ENCODE peak calls at places on chromosomes 16 and 17, in five cellular contexts. I, F, T, Y and R are unnamed samples.

GRCh38 chr17:69441179-69441578 is 26.7 kb downstream of the MAP2K6 start:
- DNase-seq in I (no peak), F (no peak), T (no peak), Y (no peak), R (no peak)

GRCh38 chr16:12061336-12062055 is 85.0 kb downstream of the SNX29 start:
- DNase-seq in I (no peak), F (no peak), T (no peak), Y (peak), R (no peak)

GRCh38 chr17:67246648-67247415 is 1.8 kb upstream of the HELZ start:
- DNase-seq in I (peak), F (no peak), T (peak), Y (peak), R (peak)

GRCh38 chr17:4657678-4658077 is 16.2 kb upstream of the ALOX15 start:
- DNase-seq in I (no peak), F (no peak), T (no peak), Y (no peak), R (no peak)

GRCh38 chr17:32487460-32488176 is 825 bp downstream of the CDK5R1 start:
- DNase-seq in I (no peak), F (no peak), T (no peak), Y (peak), R (peak)

GRCh38 chr16:12788758-12789157 is 14.9 kb downstream of the CPPED1 start:
- DNase-seq in I (no peak), F (no peak), T (no peak), Y (no peak), R (no peak)

GRCh38 chr16:13306153-13306552 is 404.8 kb downstream of the SHISA9 start:
- DNase-seq in I (no peak), F (no peak), T (no peak), Y (no peak), R (no peak)

GRCh38 chr17:69997332-69997731 is 77.7 kb upstream of the KCNJ16 start:
- DNase-seq in I (no peak), F (no peak), T (no peak), Y (no peak), R (no peak)

GRCh38 chr16:50038756-50039529 is 13.9 kb downstream of the CNEP1R1 start:
- DNase-seq in I (no peak), F (no peak), T (peak), Y (peak), R (no peak)

GRCh38 chr16:80938035-80938927 is 68.4 kb downstream of the CMC2 start:
- DNase-seq in I (no peak), F (no peak), T (peak), Y (no peak), R (no peak)

GRCh38 chr16:4316732-4317461 is 1.0 kb downstream of the GLIS2 start:
- DNase-seq in I (peak), F (no peak), T (peak), Y (peak), R (no peak)
- TF ChIP-seq CTCF in I (no peak), F (no peak), T (no peak), Y (no peak), R (no peak)

DNA sequence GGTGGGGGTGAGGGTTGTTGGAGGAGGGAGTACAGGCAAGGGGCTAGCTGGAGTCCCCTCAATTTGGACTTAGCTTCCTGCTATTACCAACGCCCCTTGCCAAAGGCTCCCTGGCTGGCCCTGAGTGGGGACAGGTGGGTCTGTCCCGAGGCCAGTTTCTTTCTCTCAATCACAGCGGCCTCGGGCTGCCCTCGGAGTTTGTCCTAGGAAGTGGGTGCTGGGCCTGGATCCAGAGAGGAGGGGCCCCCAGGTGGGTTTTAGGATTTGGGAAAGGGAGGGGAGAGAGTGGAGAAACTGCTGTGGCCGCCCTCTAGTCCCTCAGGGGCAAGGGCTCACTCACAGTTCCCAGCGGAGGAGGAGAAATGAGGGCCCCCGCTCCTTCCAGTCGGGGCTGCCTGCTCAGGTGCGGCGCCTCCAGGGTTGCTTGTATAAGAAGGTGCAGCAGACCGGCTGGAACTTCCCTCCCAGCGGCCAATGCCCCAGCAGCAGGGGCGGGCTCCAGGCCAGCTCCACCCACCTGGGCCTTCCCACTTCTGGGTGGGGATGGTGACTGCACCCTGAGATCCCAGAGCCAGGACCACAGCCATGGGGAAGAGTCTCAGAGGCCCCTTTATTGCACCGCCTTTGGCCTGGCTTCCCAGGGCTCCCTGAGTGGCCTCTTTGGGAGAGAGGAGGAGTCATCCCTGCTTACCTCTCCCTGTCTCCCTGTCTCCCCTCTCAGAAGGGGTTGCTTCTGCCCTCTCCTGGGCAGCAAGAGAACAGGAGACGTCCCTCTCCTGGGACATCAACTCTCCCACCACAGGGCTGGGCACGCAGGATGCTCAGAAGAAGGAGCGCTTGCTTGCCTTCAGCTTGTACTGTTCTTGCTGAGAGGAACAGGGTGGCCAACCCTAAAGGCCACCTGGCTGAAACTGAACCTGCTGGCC is 112.0 kb upstream of the SMURF2 start:
- DNase-seq in I (no peak), F (no peak), T (peak), Y (peak), R (no peak)
- TF ChIP-seq CTCF in I (no peak), F (no peak), T (no peak), Y (peak), R (no peak)

GRCh38 chr16:56450901-56451752 is at the start of the genes NUDT21 and OGFOD1:
- DNase-seq in I (peak), F (peak), T (peak), Y (peak), R (peak)
- TF ChIP-seq CTCF in I (no peak), F (no peak), T (no peak), Y (no peak), R (no peak)

GRCh38 chr17:8110456-8110804 is 7.9 kb downstream of the ALOXE3 start:
- DNase-seq in I (no peak), F (no peak), T (no peak), Y (no peak), R (no peak)
- TF ChIP-seq CTCF in I (no peak), F (peak), T (no peak), Y (no peak), R (peak)

DNA sequence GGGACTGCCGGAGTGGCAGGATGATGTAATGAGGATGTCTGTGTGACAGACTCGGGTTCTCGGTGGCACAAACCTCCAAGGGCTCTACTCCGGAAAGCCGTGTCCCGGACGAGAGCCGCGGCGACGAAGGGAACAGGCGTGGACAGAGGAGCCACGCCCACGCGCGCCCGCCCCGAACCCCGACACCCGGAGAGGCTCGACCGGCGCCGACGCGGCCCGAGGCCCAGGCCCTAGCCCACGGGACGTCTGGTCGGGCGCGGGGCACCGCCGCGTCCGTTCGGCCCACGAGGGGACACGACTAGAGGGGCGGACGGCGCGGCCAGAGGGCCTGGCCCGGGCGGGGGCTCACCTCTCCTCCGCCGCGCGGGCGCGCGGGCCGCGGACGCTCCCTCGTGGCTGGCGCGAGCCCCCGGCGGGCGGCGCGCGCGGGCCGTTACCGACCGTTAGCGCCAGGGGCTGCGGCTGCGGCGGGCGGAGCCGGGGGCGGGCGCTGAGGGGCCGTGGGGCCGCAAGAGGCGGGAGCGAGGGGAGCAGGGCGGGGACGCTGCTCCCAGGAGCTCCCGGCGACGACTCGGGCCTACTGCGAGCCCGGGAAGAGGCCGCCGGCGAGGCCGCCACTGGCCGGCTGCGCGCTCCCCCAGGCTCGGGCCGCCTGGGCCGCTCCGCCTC is 2.1 kb upstream of the IRX5 start:
- DNase-seq in I (peak), F (no peak), T (peak), Y (peak), R (peak)
- TF ChIP-seq CTCF in I (no peak), F (no peak), T (peak), Y (no peak), R (no peak)

GRCh38 chr17:79742951-79743476 is 12.3 kb downstream of the ENPP7 start:
- DNase-seq in I (no peak), F (no peak), T (no peak), Y (no peak), R (no peak)

GRCh38 chr17:79743614-79744013 is 12.9 kb downstream of the ENPP7 start:
- DNase-seq in I (no peak), F (no peak), T (no peak), Y (no peak), R (no peak)

GRCh38 chr17:79741401-79741750 is 10.6 kb downstream of the ENPP7 start:
- DNase-seq in I (no peak), F (no peak), T (no peak), Y (no peak), R (no peak)

GRCh38 chr17:79741751-79742588 is 11.2 kb downstream of the ENPP7 start:
- DNase-seq in I (peak), F (no peak), T (peak), Y (peak), R (peak)

GRCh38 chr17:79742589-79742918 is 11.8 kb downstream of the ENPP7 start:
- DNase-seq in I (no peak), F (no peak), T (no peak), Y (no peak), R (no peak)
- TF ChIP-seq CTCF in I (no peak), F (no peak), T (no peak), Y (no peak), R (no peak)

GRCh38 chr17:29710891-29711418 is 88.2 kb upstream of the CORO6 start:
- DNase-seq in I (no peak), F (no peak), T (no peak), Y (no peak), R (no peak)
- TF ChIP-seq CTCF in I (no peak), F (no peak), T (no peak), Y (no peak), R (no peak)

GRCh38 chr17:76024353-76024752 is 2.8 kb downstream of the EVPL start:
- DNase-seq in I (no peak), F (no peak), T (no peak), Y (no peak), R (no peak)

GRCh38 chr17:76023900-76024237 is 3.2 kb downstream of the EVPL start:
- DNase-seq in I (no peak), F (no peak), T (no peak), Y (no peak), R (no peak)

GRCh38 chr17:76025294-76025693 is 1.8 kb downstream of the EVPL start:
- DNase-seq in I (no peak), F (no peak), T (no peak), Y (no peak), R (no peak)

GRCh38 chr17:76027159-76027839 is at the start of gene EVPL:
- DNase-seq in I (no peak), F (no peak), T (no peak), Y (peak), R (no peak)

DNA sequence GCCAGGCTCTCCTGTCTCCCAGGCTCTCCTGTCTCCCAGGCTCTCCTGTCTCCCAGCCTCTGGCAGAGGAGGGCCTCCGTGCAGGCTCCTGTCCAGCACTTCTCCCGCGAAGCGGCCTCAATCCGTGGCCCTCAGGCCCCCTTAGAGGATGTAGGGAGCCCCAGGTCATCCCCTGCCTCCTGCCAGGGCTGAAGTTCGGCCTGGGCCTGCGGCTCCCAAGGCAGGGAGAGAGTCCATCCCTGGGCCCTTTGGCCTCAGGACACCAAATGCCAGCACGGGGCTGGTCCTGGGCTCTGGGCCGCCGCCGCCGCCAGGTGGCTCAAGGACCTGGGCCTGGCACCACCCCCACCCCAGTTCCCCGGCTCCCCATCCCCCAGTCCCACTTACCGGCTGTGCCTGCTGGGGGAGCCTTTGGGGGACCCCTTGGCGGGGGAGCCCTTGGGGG is 370 bp downstream of the EVPL start:
- DNase-seq in I (no peak), F (no peak), T (no peak), Y (peak), R (no peak)
- TF ChIP-seq CTCF in I (no peak), F (no peak), T (no peak), Y (peak), R (no peak)

DNA sequence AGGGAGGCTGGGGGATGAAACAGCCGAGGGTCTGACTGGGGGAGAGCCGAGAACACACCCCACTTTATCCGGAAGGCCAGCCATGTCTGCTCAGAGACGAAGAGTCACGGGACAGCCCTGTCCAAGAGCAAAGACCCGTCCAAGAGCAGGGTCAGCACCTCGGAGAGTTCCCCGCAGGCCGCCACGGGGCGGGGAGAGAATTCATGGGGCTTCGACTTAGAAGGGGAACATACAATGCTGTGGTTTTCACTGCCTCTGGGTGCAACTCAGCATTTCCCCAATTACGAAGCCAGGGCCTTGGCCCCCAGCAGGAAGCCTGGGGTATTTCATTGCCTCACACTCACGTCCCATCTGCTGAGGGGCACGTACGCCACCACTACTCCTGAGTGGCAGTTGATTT is 59.3 kb downstream of the JPH3 start:
- DNase-seq in I (no peak), F (no peak), T (no peak), Y (no peak), R (peak)
- TF ChIP-seq CTCF in I (no peak), F (no peak), T (no peak), Y (no peak), R (no peak)